ENCODE peak calls at places on chromosome 7, in nine cellular contexts. N is AG04449, T is mammary epithelial cell, H is lung, O is bronchial epithelial cell, U is GM10248, S is prostate gland, D is A673, E is HCT116. M is an unnamed sample.

GRCh38 chr7:87517136-87517805 is 41.8 kb upstream of the ABCB4 start:
- DNase-seq in D (no peak), S (no peak), O (peak; percentile 2), U (no peak), T (peak; percentile 18), N (no peak), E (no peak), H (no peak), M (no peak)

GRCh38 chr7:93016085-93016471 is 101.7 kb downstream of the SAMD9 start:
- DNase-seq in O (peak; percentile 20), T (no peak), S (peak; percentile 11), H (no peak), E (no peak), N (no peak), D (peak; percentile 31), U (no peak), M (no peak)

GRCh38 chr7:73906874-73907273 is 45.9 kb downstream of the TMEM270 start:
- DNase-seq in H (no peak), N (no peak), E (no peak), O (no peak), S (no peak), U (no peak), T (no peak), D (no peak), M (no peak)

GRCh38 chr7:108459922-108460551 is 3.8 kb upstream of the NRCAM start:
- DNase-seq in U (peak; percentile 46), T (peak; percentile 22), E (peak; percentile 4), S (no peak), D (peak; percentile 80), O (peak; percentile 29), N (no peak), H (no peak), M (no peak)

GRCh38 chr7:48472640-48473039 is 301.4 kb downstream of the ABCA13 start:
- DNase-seq in S (no peak), O (no peak), N (no peak), U (no peak), H (no peak), D (no peak), T (no peak), E (no peak), M (no peak)

GRCh38 chr7:91288208-91288824 is 24.1 kb downstream of the FZD1 start:
- DNase-seq in N (no peak), S (no peak), T (peak; percentile 12), O (peak; percentile 47), U (peak; percentile 20), E (peak; percentile 27), D (peak; percentile 71), H (no peak), M (no peak)

GRCh38 chr7:107973861-107974260 is 29.1 kb downstream of the LAMB1 start:
- DNase-seq in O (peak; percentile 15), D (no peak), T (no peak), S (no peak), E (no peak), H (no peak), N (no peak), U (no peak), M (no peak)

GRCh38 chr7:100493476-100494264 is 9.9 kb downstream of the NYAP1 start:
- DNase-seq in D (no peak), U (peak; percentile 65), S (no peak), O (peak; percentile 22), H (no peak), N (no peak), E (no peak), T (no peak), M (no peak)

GRCh38 chr7:137990251-137990901 is 11.5 kb downstream of the CREB3L2 start:
- DNase-seq in H (no peak), N (peak; percentile 94), D (no peak), S (no peak), U (no peak), O (peak; percentile 98), T (peak; percentile 96), E (no peak), M (no peak)

GRCh38 chr7:83410989-83411591 is 237.8 kb downstream of the SEMA3E start:
- DNase-seq in N (peak; percentile 7), D (peak; percentile 58), S (peak; percentile 25), E (peak; percentile 36), O (peak; percentile 53), H (no peak), T (peak; percentile 9), U (peak; percentile 8), M (no peak)

GRCh38 chr7:5525271-5526189 is 101.9 kb upstream of the TNRC18 start:
- DNase-seq in S (no peak), E (peak; percentile 40), O (peak; percentile 69), U (no peak), T (peak; percentile 47), D (peak; percentile 60), H (no peak), N (no peak), M (no peak)

DNA sequence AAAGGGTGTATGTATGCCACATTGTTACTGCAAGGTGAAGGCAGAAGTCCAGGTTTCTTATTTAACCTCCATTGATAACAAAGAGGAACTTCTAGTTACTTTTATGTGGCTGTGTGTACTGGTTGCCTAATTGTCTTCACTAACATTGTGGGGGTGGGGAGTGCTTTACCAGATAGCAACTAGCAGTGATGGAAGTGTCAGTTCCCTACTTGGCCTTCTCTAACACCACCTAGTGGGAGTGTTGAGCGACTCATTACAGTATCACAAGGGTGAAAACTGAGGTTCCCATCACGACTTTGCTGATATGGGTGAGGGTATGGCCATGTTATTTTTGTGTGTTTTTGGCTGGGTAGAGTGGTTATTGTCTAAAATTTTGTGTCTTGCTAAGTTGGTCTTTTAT is 274.4 kb downstream of the THSD7A start:
- DNase-seq in O (peak; percentile 84), N (no peak), U (peak; percentile 16), S (no peak), D (peak; percentile 85), T (peak; percentile 30), E (peak; percentile 46), H (no peak), M (no peak)
- TF ChIP-seq CTCF in O (peak; percentile 72), N (no peak), U (no peak), S (no peak), D (peak; percentile 75), T (peak; percentile 30), E (peak; percentile 36), H (no peak), M (peak; percentile 12)

GRCh38 chr7:19390795-19391194 is 245.6 kb upstream of the FERD3L start:
- DNase-seq in O (no peak), D (no peak), S (no peak), U (no peak), N (no peak), H (no peak), T (no peak), E (no peak), M (no peak)
- TF ChIP-seq CTCF in O (no peak), D (no peak), S (no peak), U (no peak), N (no peak), H (no peak), T (no peak), E (no peak), M (no peak)

DNA sequence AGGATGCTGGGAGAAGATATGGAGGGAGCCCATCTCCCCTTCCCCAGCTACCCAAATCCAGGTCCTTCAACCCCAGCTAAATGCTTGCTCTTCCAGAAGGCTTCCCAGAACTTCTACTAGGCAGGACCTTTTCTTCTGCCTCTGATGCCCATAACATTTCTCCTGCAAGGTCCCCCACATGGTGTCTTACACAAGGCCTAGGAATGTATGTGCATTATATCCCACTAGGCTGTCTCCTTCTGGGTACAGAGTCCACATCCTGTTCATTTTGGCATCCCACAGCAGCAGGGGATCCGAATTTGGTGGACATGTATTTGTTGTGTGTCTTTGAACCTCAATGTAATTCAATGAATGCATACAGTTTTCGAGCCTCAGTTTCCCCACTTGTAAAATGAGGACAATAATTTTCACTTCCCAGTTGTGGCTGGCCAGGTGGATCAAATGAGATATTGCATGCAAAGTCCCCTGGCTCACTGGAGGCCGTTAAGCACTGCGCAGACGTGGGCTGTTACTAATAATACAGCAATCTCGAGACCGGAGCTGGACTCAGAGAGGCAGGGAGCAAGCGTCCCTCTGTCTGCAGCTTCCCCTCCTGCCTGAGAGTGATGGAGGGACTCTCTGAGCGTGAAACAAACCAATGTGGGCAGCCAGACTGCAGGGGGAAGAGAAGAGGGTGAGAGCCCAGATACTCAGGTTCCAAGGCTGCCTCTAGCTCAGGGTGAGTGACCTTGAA is 18.6 kb upstream of the YWHAG start:
- DNase-seq in S (no peak), U (no peak), H (no peak), E (no peak), N (no peak), D (no peak), O (no peak), T (no peak), M (no peak)
- TF ChIP-seq CTCF in S (no peak), U (no peak), H (no peak), E (no peak), N (no peak), D (no peak), O (no peak), T (no peak), M (no peak)

GRCh38 chr7:153835712-153836265 is 216.4 kb upstream of the DPP6 start:
- DNase-seq in N (no peak), S (no peak), E (no peak), D (no peak), O (no peak), U (no peak), T (no peak), H (no peak), M (no peak)

GRCh38 chr7:153832160-153832559 is 220.0 kb upstream of the DPP6 start:
- DNase-seq in T (no peak), S (no peak), U (no peak), O (no peak), D (no peak), E (no peak), N (no peak), H (no peak), M (no peak)

GRCh38 chr7:153840861-153841260 is 211.3 kb upstream of the DPP6 start:
- DNase-seq in D (no peak), U (no peak), E (no peak), T (no peak), S (no peak), H (no peak), N (no peak), O (no peak), M (no peak)

GRCh38 chr7:153829523-153829922 is 222.7 kb upstream of the DPP6 start:
- DNase-seq in D (no peak), S (no peak), U (no peak), N (no peak), H (no peak), T (no peak), E (no peak), O (no peak), M (no peak)

DNA sequence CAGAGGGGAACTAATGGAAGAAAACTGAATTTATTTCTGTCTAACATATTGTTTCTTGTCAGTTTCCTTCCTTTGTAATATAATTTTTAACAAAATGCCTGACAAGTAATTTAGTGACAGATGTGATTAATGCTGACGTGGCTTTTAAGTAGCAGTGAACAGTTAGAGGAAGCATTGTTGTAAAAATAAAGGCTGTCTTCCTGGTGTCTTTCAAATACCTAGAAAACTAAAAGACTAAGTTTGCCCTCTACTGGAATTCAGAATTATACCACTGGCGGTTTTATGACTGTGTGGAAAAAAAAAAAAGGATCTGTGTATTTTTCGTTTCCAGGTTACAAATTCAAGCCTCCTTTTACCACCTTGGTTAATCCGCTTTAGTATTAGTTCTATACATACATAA is 217.1 kb upstream of the DPP6 start:
- DNase-seq in S (no peak), O (peak; percentile 23), U (no peak), D (no peak), E (no peak), N (no peak), T (no peak), H (no peak), M (no peak)
- TF ChIP-seq CTCF in S (no peak), O (no peak), U (no peak), D (no peak), E (no peak), N (no peak), T (no peak), H (no peak), M (no peak)